ENCODE peak calls at places on chromosome 17, in four cellular contexts. One of them, this sample, is unnamed.

GRCh38 chr17:62912363-62912762 is 53.7 kb upstream of the TANC2 start:
- DNase-seq in psoas muscle: no peak
- DNase-seq in cardiac muscle cell: no peak
- DNase-seq in breast epithelium: no peak
- DNase-seq in this sample: no peak

GRCh38 chr17:80068301-80069160 is 32.1 kb downstream of the CCDC40 start:
- DNase-seq in breast epithelium: no peak
- DNase-seq in cardiac muscle cell: no peak
- DNase-seq in psoas muscle: peak
- DNase-seq in this sample: peak

GRCh38 chr17:33292184-33292980 is 713 bp downstream of the ASIC2 start:
- DNase-seq in breast epithelium: no peak
- DNase-seq in cardiac muscle cell: peak
- DNase-seq in psoas muscle: peak
- DNase-seq in this sample: no peak

GRCh38 chr17:66142428-66142827 is 49.5 kb downstream of the CEP112 start:
- DNase-seq in psoas muscle: no peak
- DNase-seq in cardiac muscle cell: no peak
- DNase-seq in breast epithelium: no peak
- DNase-seq in this sample: no peak

GRCh38 chr17:76805319-76805718 is 62.9 kb upstream of the MGAT5B start:
- DNase-seq in psoas muscle: no peak
- DNase-seq in breast epithelium: no peak
- DNase-seq in cardiac muscle cell: no peak
- DNase-seq in this sample: no peak

GRCh38 chr17:49513616-49514373 is 18.7 kb downstream of the NGFR start:
- DNase-seq in breast epithelium: peak
- DNase-seq in cardiac muscle cell: no peak
- DNase-seq in psoas muscle: peak
- DNase-seq in this sample: no peak

GRCh38 chr17:1830288-1830687 is 483 bp downstream of the RPA1 start:
- DNase-seq in cardiac muscle cell: peak
- DNase-seq in breast epithelium: no peak
- DNase-seq in psoas muscle: no peak
- DNase-seq in this sample: no peak

GRCh38 chr17:2020721-2021120 is 4.4 kb downstream of the RTN4RL1 start:
- DNase-seq in cardiac muscle cell: no peak
- DNase-seq in psoas muscle: no peak
- DNase-seq in breast epithelium: no peak
- DNase-seq in this sample: no peak

GRCh38 chr17:62663304-62663703 is 35.8 kb downstream of the MRC2 start:
- DNase-seq in psoas muscle: no peak
- DNase-seq in breast epithelium: no peak
- DNase-seq in cardiac muscle cell: no peak
- DNase-seq in this sample: no peak

GRCh38 chr17:58516644-58517377 is 2.4 kb upstream of the MTMR4 start:
- DNase-seq in psoas muscle: no peak
- DNase-seq in breast epithelium: no peak
- DNase-seq in cardiac muscle cell: no peak
- DNase-seq in this sample: no peak

GRCh38 chr17:1958134-1958881 is 66.8 kb downstream of the RTN4RL1 start:
- DNase-seq in cardiac muscle cell: no peak
- DNase-seq in psoas muscle: no peak
- DNase-seq in breast epithelium: no peak
- DNase-seq in this sample: peak

GRCh38 chr17:34242553-34242952 is 12.5 kb upstream of the CCL2 start:
- DNase-seq in breast epithelium: no peak
- DNase-seq in psoas muscle: no peak
- DNase-seq in cardiac muscle cell: no peak
- DNase-seq in this sample: no peak

GRCh38 chr17:3474212-3474611 is 1.6 kb upstream of the ASPA start:
- DNase-seq in psoas muscle: no peak
- DNase-seq in breast epithelium: no peak
- DNase-seq in cardiac muscle cell: no peak
- DNase-seq in this sample: no peak

GRCh38 chr17:38532451-38532850 is 73.3 kb downstream of the SRCIN1 start:
- DNase-seq in breast epithelium: no peak
- DNase-seq in cardiac muscle cell: no peak
- DNase-seq in psoas muscle: no peak
- DNase-seq in this sample: no peak

GRCh38 chr17:80782536-80783427 is 208.9 kb upstream of the CHMP6 start:
- DNase-seq in cardiac muscle cell: peak
- DNase-seq in psoas muscle: no peak
- DNase-seq in breast epithelium: peak
- DNase-seq in this sample: no peak

GRCh38 chr17:8430966-8431365 is 4.7 kb upstream of the NDEL1 start:
- DNase-seq in psoas muscle: peak
- DNase-seq in cardiac muscle cell: no peak
- DNase-seq in breast epithelium: peak
- DNase-seq in this sample: no peak

GRCh38 chr17:42845918-42846593 is 1.7 kb downstream of the AOC2 start:
- DNase-seq in breast epithelium: no peak
- DNase-seq in psoas muscle: no peak
- DNase-seq in cardiac muscle cell: no peak
- DNase-seq in this sample: no peak

GRCh38 chr17:76528156-76528527 is 9.4 kb downstream of the CYGB start:
- DNase-seq in breast epithelium: no peak
- DNase-seq in psoas muscle: no peak
- DNase-seq in cardiac muscle cell: no peak
- DNase-seq in this sample: peak

GRCh38 chr17:73224663-73225305 is 31.9 kb downstream of the COG1 start:
- DNase-seq in psoas muscle: no peak
- DNase-seq in cardiac muscle cell: no peak
- DNase-seq in breast epithelium: no peak
- DNase-seq in this sample: no peak

GRCh38 chr17:13503526-13503925 is 98.2 kb downstream of the HS3ST3A1 start:
- DNase-seq in cardiac muscle cell: no peak
- DNase-seq in psoas muscle: no peak
- DNase-seq in breast epithelium: no peak
- DNase-seq in this sample: no peak

GRCh38 chr17:35218901-35219300 is 24.0 kb upstream of the SLFN5 start:
- DNase-seq in breast epithelium: no peak
- DNase-seq in cardiac muscle cell: no peak
- DNase-seq in psoas muscle: no peak
- DNase-seq in this sample: no peak

GRCh38 chr17:77311371-77311981 is 170.7 kb downstream of the SEC14L1 start:
- DNase-seq in psoas muscle: no peak
- DNase-seq in cardiac muscle cell: no peak
- DNase-seq in breast epithelium: no peak
- DNase-seq in this sample: no peak

GRCh38 chr17:44218344-44219125 is 940 bp downstream of the UBTF start:
- DNase-seq in cardiac muscle cell: peak
- DNase-seq in psoas muscle: peak
- DNase-seq in breast epithelium: peak
- DNase-seq in this sample: peak

GRCh38 chr17:75459590-75460267 is 3.3 kb downstream of the TMEM94 start:
- DNase-seq in psoas muscle: no peak
- DNase-seq in cardiac muscle cell: no peak
- DNase-seq in breast epithelium: peak
- DNase-seq in this sample: no peak

GRCh38 chr17:14337596-14338079 is 36.8 kb downstream of the HS3ST3B1 start:
- DNase-seq in breast epithelium: no peak
- DNase-seq in psoas muscle: no peak
- DNase-seq in cardiac muscle cell: no peak
- DNase-seq in this sample: no peak

GRCh38 chr17:37519241-37519985 is 29.7 kb downstream of the DUSP14 start:
- DNase-seq in cardiac muscle cell: no peak
- DNase-seq in psoas muscle: no peak
- DNase-seq in breast epithelium: no peak
- DNase-seq in this sample: no peak

GRCh38 chr17:17809527-17810373 is 27.0 kb downstream of the SREBF1 start:
- DNase-seq in psoas muscle: peak
- DNase-seq in cardiac muscle cell: peak
- DNase-seq in breast epithelium: peak
- DNase-seq in this sample: no peak
- H3K4me3 ChIP-seq in psoas muscle: no peak
- H3K4me3 ChIP-seq in cardiac muscle cell: peak
- H3K4me3 ChIP-seq in breast epithelium: peak
- H3K4me3 ChIP-seq in this sample: no peak

DNA sequence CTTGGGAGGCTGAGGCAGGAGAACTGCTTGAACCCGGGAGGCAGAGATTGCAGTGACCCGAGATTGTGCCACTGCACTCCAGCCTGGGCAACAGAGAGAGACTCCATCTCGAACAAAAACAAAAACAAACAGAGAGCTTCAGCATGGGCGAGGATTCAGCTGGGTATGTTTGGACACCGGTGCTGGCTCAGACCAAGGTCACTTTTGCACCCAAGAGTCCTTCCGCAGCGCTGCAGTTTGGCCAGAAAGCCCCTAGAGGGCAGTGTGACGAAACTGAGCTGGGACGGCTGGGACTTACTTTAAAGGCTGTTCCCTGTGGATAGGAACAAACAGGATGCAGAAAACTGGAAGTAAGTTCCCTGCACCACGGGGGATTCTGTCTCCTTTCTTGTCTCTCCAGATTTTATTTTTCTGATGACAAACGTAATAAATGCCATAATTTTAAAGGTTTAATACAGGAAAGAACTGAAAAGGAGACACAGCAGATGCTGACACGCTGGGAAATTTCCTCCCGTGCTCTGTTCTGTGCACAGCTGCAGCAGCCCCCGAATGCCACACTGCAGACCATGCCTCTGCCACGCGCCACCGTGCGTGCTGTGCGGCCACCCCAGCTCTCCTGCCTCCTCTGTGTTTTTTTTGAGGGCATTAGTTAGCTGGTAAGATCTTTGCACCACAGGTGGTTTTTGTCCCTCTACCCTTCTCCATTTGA is 25.2 kb upstream of the USP36 start:
- DNase-seq in psoas muscle: peak
- DNase-seq in cardiac muscle cell: peak
- DNase-seq in breast epithelium: peak
- DNase-seq in this sample: peak
- H3K4me3 ChIP-seq in psoas muscle: peak
- H3K4me3 ChIP-seq in cardiac muscle cell: no peak
- H3K4me3 ChIP-seq in breast epithelium: no peak
- H3K4me3 ChIP-seq in this sample: no peak

DNA sequence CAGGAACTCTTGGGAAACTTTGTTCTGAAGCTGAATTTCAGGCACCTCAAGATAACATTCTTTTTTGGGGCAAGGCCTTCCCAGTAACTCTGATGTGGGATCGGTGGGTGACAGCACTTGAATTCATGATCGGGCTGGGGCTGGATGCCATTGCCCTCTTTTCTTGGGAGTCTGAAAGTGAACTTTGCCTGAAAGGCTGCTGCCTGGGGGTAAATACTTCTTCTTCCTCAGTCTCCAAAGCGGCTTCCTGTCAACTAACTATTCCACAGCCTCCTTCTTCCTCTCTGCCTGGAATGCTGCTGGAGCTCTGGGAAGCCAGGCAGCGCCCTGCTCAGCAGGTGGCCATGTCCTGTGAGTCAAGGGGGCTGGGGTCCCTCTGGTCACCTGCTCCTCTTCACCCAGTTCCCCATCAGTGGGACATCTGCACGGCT is 79.5 kb downstream of the WIPI1 start:
- DNase-seq in breast epithelium: no peak
- DNase-seq in cardiac muscle cell: no peak
- DNase-seq in psoas muscle: no peak
- DNase-seq in this sample: no peak
- H3K4me3 ChIP-seq in breast epithelium: peak
- H3K4me3 ChIP-seq in cardiac muscle cell: no peak
- H3K4me3 ChIP-seq in psoas muscle: peak
- H3K4me3 ChIP-seq in this sample: peak

GRCh38 chr17:47204722-47205418 is 4.3 kb upstream of the MYL4 start:
- DNase-seq in cardiac muscle cell: no peak
- DNase-seq in psoas muscle: peak
- DNase-seq in breast epithelium: no peak
- DNase-seq in this sample: peak
- H3K4me3 ChIP-seq in cardiac muscle cell: no peak
- H3K4me3 ChIP-seq in psoas muscle: peak
- H3K4me3 ChIP-seq in breast epithelium: peak
- H3K4me3 ChIP-seq in this sample: peak

GRCh38 chr17:11177340-11177739 is 63.7 kb upstream of the SHISA6 start:
- DNase-seq in psoas muscle: no peak
- DNase-seq in breast epithelium: no peak
- DNase-seq in cardiac muscle cell: no peak
- DNase-seq in this sample: no peak

GRCh38 chr17:11182430-11182829 is 58.6 kb upstream of the SHISA6 start:
- DNase-seq in breast epithelium: no peak
- DNase-seq in psoas muscle: no peak
- DNase-seq in cardiac muscle cell: no peak
- DNase-seq in this sample: no peak

GRCh38 chr17:11178576-11178975 is 62.4 kb upstream of the SHISA6 start:
- DNase-seq in breast epithelium: no peak
- DNase-seq in psoas muscle: no peak
- DNase-seq in cardiac muscle cell: no peak
- DNase-seq in this sample: no peak

GRCh38 chr17:11170901-11171300 is 70.1 kb upstream of the SHISA6 start:
- DNase-seq in cardiac muscle cell: no peak
- DNase-seq in psoas muscle: no peak
- DNase-seq in breast epithelium: no peak
- DNase-seq in this sample: no peak

GRCh38 chr17:11176549-11176948 is 64.5 kb upstream of the SHISA6 start:
- DNase-seq in cardiac muscle cell: no peak
- DNase-seq in psoas muscle: no peak
- DNase-seq in breast epithelium: no peak
- DNase-seq in this sample: no peak
- H3K4me3 ChIP-seq in cardiac muscle cell: no peak
- H3K4me3 ChIP-seq in psoas muscle: no peak
- H3K4me3 ChIP-seq in breast epithelium: no peak
- H3K4me3 ChIP-seq in this sample: no peak

GRCh38 chr17:72117470-72117747 is 3.4 kb upstream of the SOX9 start:
- DNase-seq in breast epithelium: no peak
- DNase-seq in cardiac muscle cell: no peak
- DNase-seq in psoas muscle: no peak
- DNase-seq in this sample: no peak
- H3K4me3 ChIP-seq in breast epithelium: peak
- H3K4me3 ChIP-seq in cardiac muscle cell: peak
- H3K4me3 ChIP-seq in psoas muscle: peak
- H3K4me3 ChIP-seq in this sample: no peak

GRCh38 chr17:16061631-16062030 is 62.0 kb downstream of the TTC19 start:
- DNase-seq in psoas muscle: no peak
- DNase-seq in breast epithelium: no peak
- DNase-seq in cardiac muscle cell: no peak
- DNase-seq in this sample: no peak
- H3K4me3 ChIP-seq in psoas muscle: no peak
- H3K4me3 ChIP-seq in breast epithelium: no peak
- H3K4me3 ChIP-seq in cardiac muscle cell: no peak
- H3K4me3 ChIP-seq in this sample: no peak